ENCODE peak calls at places on chromosomes 7 and 10, in ten cellular contexts. V is GM04504; A is H7; C is NCI-H2081 treated with DMSO at 0.1 percent for 48 hours; F is stimulated activated CD4-positive, alpha-beta T cell treated with anti-CD3 and anti-CD28 coated beads, Interleukin-4, amount 100 ng/mL, for 4 hours; Y is K562; H is foreskin fibroblast; K is cardiac fibroblast; L is DMS79; U is astrocyte of the cerebellum. T is an unnamed sample.
A peak's percentile ranks its signal among the peaks of the same experiment; 100 is the strongest.

GRCh38 chr7:123966936-123967335 is 41.9 kb downstream of the SPAM1 start:
- DNase-seq in F (no peak), L (no peak), A (no peak), U (no peak), V (no peak), Y (no peak), C (no peak), K (peak; percentile 80), H (no peak), T (no peak)

GRCh38 chr10:87861566-87861952 is 1.8 kb downstream of the KLLN start:
- DNase-seq in K (peak; percentile 92), C (no peak), A (peak; percentile 43), Y (peak; percentile 68), V (peak; percentile 72), H (peak; percentile 96), U (peak; percentile 27), F (no peak), L (no peak), T (peak; percentile 5)

GRCh38 chr10:74011762-74012161 is 13.8 kb downstream of the VCL start:
- DNase-seq in Y (no peak), H (peak; percentile 92), U (peak; percentile 93), V (peak; percentile 85), F (no peak), L (peak; percentile 13), K (peak; percentile 94), C (no peak), A (no peak), T (no peak)

GRCh38 chr10:6647811-6648526 is 67.9 kb upstream of the PRKCQ start:
- DNase-seq in F (peak; percentile 62), L (no peak), A (peak; percentile 82), H (peak; percentile 16), U (no peak), C (no peak), K (no peak), V (no peak), Y (peak; percentile 75), T (peak; percentile 42)

GRCh38 chr7:37916673-37917660 is at the start of gene SFRP4:
- DNase-seq in V (peak; percentile 47), F (no peak), U (peak; percentile 63), Y (peak; percentile 41), H (peak; percentile 74), L (no peak), K (peak; percentile 62), C (no peak), A (peak; percentile 71), T (no peak)

GRCh38 chr10:100738055-100738827 is 7.1 kb upstream of the PAX2 start:
- DNase-seq in U (no peak), F (no peak), H (no peak), L (no peak), C (no peak), V (no peak), K (no peak), A (peak; percentile 75), Y (no peak), T (no peak)

GRCh38 chr7:27248427-27248806 is 5.8 kb downstream of the EVX1 start:
- DNase-seq in V (no peak), K (no peak), U (no peak), Y (no peak), L (no peak), F (no peak), A (no peak), H (no peak), C (no peak), T (no peak)

GRCh38 chr7:136874393-136875032 is 6.1 kb downstream of the CHRM2 start:
- DNase-seq in L (no peak), A (peak; percentile 43), V (no peak), H (peak; percentile 18), F (no peak), U (no peak), C (no peak), Y (peak; percentile 59), K (peak; percentile 25), T (no peak)

GRCh38 chr10:78456649-78457400 is 423.2 kb downstream of the RPS24 start:
- DNase-seq in V (no peak), L (no peak), K (no peak), Y (no peak), A (no peak), C (no peak), H (no peak), U (no peak), F (no peak), T (no peak)

GRCh38 chr10:58715056-58715455 is 202.4 kb downstream of the BICC1 start:
- DNase-seq in F (no peak), H (no peak), U (peak; percentile 36), L (no peak), K (peak; percentile 69), V (no peak), Y (no peak), C (no peak), A (no peak), T (no peak)

GRCh38 chr7:47078241-47078640 is 503.7 kb downstream of the TNS3 start:
- DNase-seq in A (no peak), H (peak; percentile 53), F (no peak), U (no peak), V (no peak), Y (no peak), L (no peak), C (no peak), K (peak; percentile 20), T (no peak)